ENCODE peak calls at places on chromosomes 12 and 14, in eight cellular contexts. H is psoas muscle; M is left ventricle myocardium superior; P is Kasumi-1; A is glomerular endothelial cell; K is left cardiac atrium; O is stimulated activated CD4-positive, alpha-beta T cell treated with anti-CD3 and anti-CD28 coated beads, Interleukin-4, amount 100 ng/mL, for 48 hours; N is AG09319. Y is an unnamed sample.

GRCh38 chr14:59313063-59314018 is 124.9 kb downstream of the DAAM1 start:
- DNase-seq in M (no peak), O (no peak), A (no peak), H (no peak), K (no peak), N (no peak), P (no peak), Y (no peak)

GRCh38 chr14:99519931-99520421 is 38.8 kb downstream of the CCNK start:
- DNase-seq in A (no peak), O (no peak), M (peak), K (no peak), N (no peak), H (no peak), P (no peak), Y (no peak)

GRCh38 chr14:92352158-92352985 is 29.4 kb downstream of the SLC24A4 start:
- DNase-seq in K (no peak), P (peak), O (peak), A (no peak), H (no peak), N (no peak), M (no peak), Y (no peak)

GRCh38 chr14:68283378-68284123 is 464.0 kb downstream of the RAD51B start:
- DNase-seq in H (peak), M (peak), O (no peak), A (no peak), N (no peak), K (peak), P (no peak), Y (no peak)

GRCh38 chr12:123655420-123655819 is 15.5 kb upstream of the TCTN2 start:
- DNase-seq in A (no peak), M (peak), N (no peak), K (peak), H (no peak), P (no peak), O (no peak), Y (no peak)

GRCh38 chr14:29858299-29858698 is 69.3 kb downstream of the PRKD1 start:
- DNase-seq in K (no peak), P (peak), O (no peak), A (no peak), M (no peak), N (no peak), H (no peak), Y (no peak)

GRCh38 chr14:90288646-90289355 is 32.4 kb downstream of the PSMC1 start:
- DNase-seq in M (peak), A (no peak), H (no peak), K (peak), O (no peak), N (no peak), P (no peak), Y (peak)

GRCh38 chr14:48247972-48248371 is 572.6 kb upstream of the MDGA2 start:
- DNase-seq in O (no peak), P (no peak), H (no peak), M (no peak), K (no peak), A (no peak), N (no peak), Y (no peak)

GRCh38 chr14:91300283-91300841 is 55.9 kb upstream of the GPR68 start:
- DNase-seq in A (no peak), H (no peak), O (no peak), M (no peak), N (no peak), K (no peak), P (no peak), Y (no peak)

GRCh38 chr12:123289911-123290310 is 18.3 kb upstream of the CDK2AP1 start:
- DNase-seq in O (no peak), N (no peak), P (no peak), K (no peak), A (no peak), M (no peak), H (no peak), Y (no peak)

GRCh38 chr14:85296466-85297210 is 233.3 kb upstream of the FLRT2 start:
- DNase-seq in H (no peak), O (no peak), M (no peak), K (no peak), N (no peak), A (no peak), P (peak), Y (peak)

GRCh38 chr12:117009759-117010158 is 89.5 kb downstream of the TESC start:
- DNase-seq in N (no peak), A (no peak), M (no peak), H (no peak), K (no peak), P (no peak), O (no peak), Y (no peak)

GRCh38 chr14:105281354-105282097 is 19.3 kb downstream of the BRF1 start:
- DNase-seq in O (no peak), M (no peak), N (no peak), P (peak), A (no peak), H (no peak), K (no peak), Y (peak)

GRCh38 chr14:99035712-99036593 is 236.0 kb downstream of the BCL11B start:
- DNase-seq in K (peak), O (no peak), P (no peak), N (peak), M (peak), A (no peak), H (peak), Y (no peak)

GRCh38 chr14:62144863-62145262 is 382.6 kb downstream of the SNAPC1 start:
- DNase-seq in H (no peak), N (no peak), M (no peak), O (no peak), A (no peak), K (no peak), P (no peak), Y (no peak)

GRCh38 chr14:92677955-92678354 is 70.5 kb downstream of the LGMN start:
- DNase-seq in M (no peak), P (no peak), O (no peak), N (no peak), A (no peak), K (no peak), H (no peak), Y (no peak)

GRCh38 chr12:131318045-131318685 is 364.5 kb downstream of the ADGRD1 start:
- DNase-seq in H (no peak), P (no peak), N (no peak), A (no peak), K (no peak), M (no peak), O (no peak), Y (no peak)

GRCh38 chr14:96956464-96957239 is 159.5 kb downstream of the VRK1 start:
- DNase-seq in M (no peak), P (no peak), A (no peak), H (no peak), K (no peak), O (no peak), N (no peak), Y (no peak)

GRCh38 chr14:100914597-100915021 is 11.1 kb upstream of the RTL1 start:
- DNase-seq in H (no peak), N (no peak), M (no peak), A (no peak), O (no peak), P (no peak), K (no peak), Y (no peak)

GRCh38 chr14:89418976-89419375 is 1.9 kb upstream of the FOXN3 start:
- DNase-seq in K (no peak), H (no peak), M (no peak), O (no peak), P (no peak), N (no peak), A (no peak), Y (no peak)